ENCODE peak calls at places on chromosomes 16 and 17, in five cellular contexts. X is Panc1; K is activated B cell treated with CpG ODN at 0.5 μM for 24 hours; F is HL-60; W is CD8-positive, alpha-beta T cell. Q is an unnamed sample.

GRCh38 chr17:71625330-71625729 is 495.5 kb upstream of the SOX9 start:
- DNase-seq in X (no peak), K (no peak), F (no peak), W (no peak), Q (no peak)

GRCh38 chr17:75069783-75070182 is 18.0 kb upstream of the SLC16A5 start:
- DNase-seq in X (no peak), K (no peak), F (no peak), W (no peak), Q (no peak)

GRCh38 chr16:84003001-84003400 is 35.0 kb downstream of the NECAB2 start:
- DNase-seq in X (no peak), K (no peak), F (no peak), W (no peak), Q (no peak)

GRCh38 chr16:31377210-31377903 is 15.8 kb upstream of the ITGAD start:
- DNase-seq in X (no peak), K (no peak), F (no peak), W (no peak), Q (no peak)

GRCh38 chr17:43840814-43841213 is 6.2 kb upstream of the CD300LG start:
- DNase-seq in X (no peak), K (no peak), F (no peak), W (no peak), Q (no peak)

GRCh38 chr17:43418441-43419374 is 19.9 kb downstream of the ARL4D start:
- DNase-seq in X (no peak), K (no peak), F (peak), W (no peak), Q (no peak)

GRCh38 chr16:84648595-84649510 is 542 bp downstream of the KLHL36 start:
- DNase-seq in X (no peak), K (peak), F (no peak), W (no peak), Q (peak)

GRCh38 chr17:40110457-40110856 is 10.1 kb upstream of the NR1D1 start:
- DNase-seq in X (no peak), K (no peak), F (no peak), W (no peak), Q (no peak)

GRCh38 chr16:30567160-30567990 is 4.1 kb downstream of the ZNF688 start:
- DNase-seq in X (no peak), K (no peak), F (no peak), W (no peak), Q (no peak)

GRCh38 chr17:38557395-38557794 is 48.4 kb downstream of the SRCIN1 start:
- DNase-seq in X (no peak), K (no peak), F (no peak), W (no peak), Q (no peak)

GRCh38 chr16:84323626-84324025 is 28.9 kb downstream of the WFDC1 start:
- DNase-seq in X (no peak), K (no peak), F (peak), W (no peak), Q (no peak)

GRCh38 chr16:63323055-63323454 is 1286.8 kb upstream of the CDH8 start:
- DNase-seq in X (no peak), K (no peak), F (no peak), W (no peak), Q (no peak)

GRCh38 chr17:37848690-37849616 is 75.3 kb upstream of the TBC1D3K start:
- DNase-seq in X (no peak), K (no peak), F (peak), W (no peak), Q (no peak)

GRCh38 chr17:76134911-76135809 is 5.9 kb downstream of the FOXJ1 start:
- DNase-seq in X (no peak), K (no peak), F (no peak), W (no peak), Q (no peak)

GRCh38 chr16:3838600-3839401 is 41.7 kb downstream of the CREBBP start:
- DNase-seq in X (no peak), K (no peak), F (no peak), W (no peak), Q (no peak)

GRCh38 chr16:27318399-27319256 is 4.9 kb downstream of the IL4R start:
- DNase-seq in X (no peak), K (peak), F (peak), W (peak), Q (no peak)

GRCh38 chr16:79595261-79595660 is 5.3 kb downstream of the MAF start:
- DNase-seq in X (no peak), K (no peak), F (no peak), W (no peak), Q (no peak)

GRCh38 chr17:77163521-77164280 is 22.9 kb downstream of the SEC14L1 start:
- DNase-seq in X (no peak), K (no peak), F (no peak), W (no peak), Q (no peak)

GRCh38 chr17:246851-247421 is 65.5 kb upstream of the DOC2B start:
- DNase-seq in X (no peak), K (no peak), F (no peak), W (no peak), Q (no peak)

GRCh38 chr16:83806036-83806435 is 1.7 kb upstream of the HSBP1 start:
- DNase-seq in X (no peak), K (no peak), F (no peak), W (no peak), Q (no peak)

GRCh38 chr16:13519871-13520270 is 400.1 kb upstream of the ERCC4 start:
- DNase-seq in X (no peak), K (no peak), F (no peak), W (no peak), Q (no peak)

GRCh38 chr17:45675012-45675411 is 109.1 kb upstream of the CRHR1 start:
- DNase-seq in X (no peak), K (no peak), F (no peak), W (no peak), Q (no peak)

GRCh38 chr16:1983544-1984346 is at the start of gene GFER:
- DNase-seq in X (no peak), K (peak), F (no peak), W (peak), Q (peak)

GRCh38 chr17:41610965-41611640 is 1.5 kb downstream of the KRT16 start:
- DNase-seq in X (no peak), K (no peak), F (no peak), W (no peak), Q (no peak)

GRCh38 chr17:70569131-70569530 is 399.8 kb downstream of the KCNJ2 start:
- DNase-seq in X (no peak), K (no peak), F (no peak), W (no peak), Q (no peak)

GRCh38 chr17:2943971-2944370 is 119.4 kb downstream of the OR1D5 start:
- DNase-seq in X (no peak), K (no peak), F (peak), W (no peak), Q (no peak)

GRCh38 chr17:79609175-79609589 is 1.7 kb downstream of the RBFOX3 start:
- DNase-seq in X (no peak), K (no peak), F (no peak), W (no peak), Q (no peak)

GRCh38 chr17:74992223-74992622 is 4.8 kb downstream of the CDR2L start:
- DNase-seq in X (no peak), K (no peak), F (no peak), W (no peak), Q (no peak)

GRCh38 chr16:85998868-85999729 is 100.1 kb downstream of the IRF8 start:
- DNase-seq in X (no peak), K (peak), F (no peak), W (no peak), Q (no peak)
- TF ChIP-seq CTCF in X (no peak), K (no peak), F (no peak), W (no peak), Q (no peak)

DNA sequence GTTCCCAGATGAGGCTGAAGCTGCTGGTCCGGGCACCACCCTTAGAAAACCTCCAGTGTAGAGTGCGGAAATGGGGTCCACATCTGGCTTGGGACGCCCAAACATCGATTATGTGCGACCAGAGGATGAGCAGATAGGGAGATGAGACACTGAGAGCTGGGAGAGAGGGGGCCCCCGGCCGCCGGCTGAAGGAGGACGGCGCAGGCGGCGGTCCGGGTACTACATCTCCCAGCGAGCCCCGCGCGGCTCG is 182 bp upstream of the SPECC1 start:
- DNase-seq in X (peak), K (no peak), F (no peak), W (no peak), Q (no peak)
- TF ChIP-seq CTCF in X (no peak), K (no peak), F (no peak), W (no peak), Q (no peak)

DNA sequence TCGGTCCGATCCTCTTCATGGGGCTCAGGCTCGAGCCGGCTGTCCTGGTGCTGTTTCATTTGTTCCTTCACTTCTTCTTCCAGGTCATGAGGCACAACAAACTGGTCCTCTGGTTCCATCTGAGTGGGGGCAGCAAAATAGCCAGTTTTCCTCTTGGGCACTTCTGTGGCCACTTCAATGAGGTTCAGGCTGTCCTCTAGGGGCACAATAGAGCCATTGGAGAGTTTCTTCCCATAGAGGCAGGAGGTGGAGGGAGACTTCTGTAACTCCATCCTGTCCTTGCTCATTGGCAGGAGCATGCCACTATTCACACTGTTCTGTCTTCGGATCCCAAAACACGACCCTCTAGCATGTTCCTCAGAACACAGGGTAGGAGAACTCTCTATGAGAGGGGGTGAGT is 22.9 kb downstream of the MARVELD3 start:
- DNase-seq in X (no peak), K (no peak), F (no peak), W (no peak), Q (no peak)
- TF ChIP-seq CTCF in X (peak), K (no peak), F (peak), W (no peak), Q (peak)

DNA sequence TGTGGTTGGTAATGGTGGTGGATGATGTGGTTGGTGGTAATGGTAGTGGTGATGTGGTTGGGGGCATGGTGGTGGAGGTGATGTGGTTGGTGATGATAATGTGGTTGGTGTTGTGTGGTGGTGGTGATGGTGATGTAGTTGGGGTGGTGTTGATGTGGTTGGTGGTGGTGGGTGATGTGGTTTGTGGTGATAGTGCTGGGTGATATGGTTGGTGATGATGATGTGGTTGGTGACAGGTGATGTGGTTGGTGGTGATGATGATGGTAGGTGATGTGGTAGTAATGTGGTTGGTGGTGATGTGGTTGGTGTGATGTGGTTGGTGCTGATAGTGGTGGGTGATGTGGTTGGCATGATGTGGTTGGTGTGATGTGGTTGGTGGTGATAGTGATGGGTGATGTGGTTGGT is 29.4 kb downstream of the BAHCC1 start:
- DNase-seq in X (no peak), K (no peak), F (no peak), W (no peak), Q (no peak)
- TF ChIP-seq CTCF in X (no peak), K (no peak), F (no peak), W (no peak), Q (no peak)

DNA sequence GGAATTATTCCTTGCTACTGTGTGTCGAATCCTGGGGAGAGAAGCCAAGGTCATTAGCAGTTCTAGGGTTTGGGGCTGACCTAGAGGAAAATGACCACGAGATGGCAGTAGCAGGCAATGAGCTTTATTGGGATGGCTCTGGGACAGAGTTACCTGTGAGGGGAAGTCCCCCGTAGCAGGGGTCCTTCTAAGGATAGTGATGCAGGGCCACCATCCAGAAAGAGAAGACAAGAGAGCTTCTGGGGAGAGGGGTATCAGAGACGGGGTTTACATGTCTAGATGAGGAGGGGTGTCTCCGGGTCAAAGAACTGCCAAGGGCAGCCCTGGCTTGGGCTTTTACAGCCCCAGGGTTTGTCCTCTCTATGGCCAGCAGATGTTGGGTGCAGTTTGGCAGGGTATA is 6.4 kb upstream of the GGT6 start:
- DNase-seq in X (peak), K (no peak), F (no peak), W (no peak), Q (peak)
- TF ChIP-seq CTCF in X (peak), K (no peak), F (peak), W (peak), Q (peak)